ENCODE peak calls at places on chromosomes 6 and 20, in nine cellular contexts. One of them, this sample, is unnamed.

GRCh38 chr20:11790047-11790446 is 127.6 kb upstream of the BTBD3 start:
- DNase-seq in globus pallidus: no peak
- DNase-seq in OCI-LY7: no peak
- DNase-seq in endodermal cell: no peak
- DNase-seq in KG1: peak
- DNase-seq in H9: no peak
- DNase-seq in HEK293T: no peak
- DNase-seq in NAMALWA: no peak
- DNase-seq in AG09319: no peak
- DNase-seq in this sample: no peak

GRCh38 chr20:12640255-12640654 is 368.5 kb upstream of the SPTLC3 start:
- DNase-seq in AG09319: no peak
- DNase-seq in HEK293T: no peak
- DNase-seq in OCI-LY7: no peak
- DNase-seq in globus pallidus: no peak
- DNase-seq in NAMALWA: no peak
- DNase-seq in H9: no peak
- DNase-seq in KG1: no peak
- DNase-seq in endodermal cell: no peak
- DNase-seq in this sample: no peak

GRCh38 chr6:20755631-20756030 is 221.4 kb downstream of the CDKAL1 start:
- DNase-seq in endodermal cell: no peak
- DNase-seq in AG09319: no peak
- DNase-seq in NAMALWA: no peak
- DNase-seq in OCI-LY7: no peak
- DNase-seq in HEK293T: no peak
- DNase-seq in H9: no peak
- DNase-seq in globus pallidus: no peak
- DNase-seq in KG1: no peak
- DNase-seq in this sample: no peak

GRCh38 chr6:68575765-68576439 is 59.2 kb upstream of the ADGRB3 start:
- DNase-seq in H9: peak
- DNase-seq in HEK293T: peak
- DNase-seq in globus pallidus: peak
- DNase-seq in endodermal cell: peak
- DNase-seq in AG09319: no peak
- DNase-seq in KG1: no peak
- DNase-seq in OCI-LY7: no peak
- DNase-seq in NAMALWA: no peak
- DNase-seq in this sample: peak

GRCh38 chr6:153849072-153849759 is 189.8 kb upstream of the OPRM1 start:
- DNase-seq in globus pallidus: no peak
- DNase-seq in endodermal cell: no peak
- DNase-seq in H9: no peak
- DNase-seq in HEK293T: no peak
- DNase-seq in AG09319: no peak
- DNase-seq in NAMALWA: no peak
- DNase-seq in OCI-LY7: no peak
- DNase-seq in KG1: no peak
- DNase-seq in this sample: no peak

GRCh38 chr20:16968099-16968498 is 219.9 kb downstream of the OTOR start:
- DNase-seq in globus pallidus: no peak
- DNase-seq in H9: no peak
- DNase-seq in AG09319: no peak
- DNase-seq in OCI-LY7: no peak
- DNase-seq in NAMALWA: no peak
- DNase-seq in KG1: no peak
- DNase-seq in HEK293T: no peak
- DNase-seq in endodermal cell: no peak
- DNase-seq in this sample: no peak

GRCh38 chr6:16398587-16398986 is 160.2 kb downstream of the GMPR start:
- DNase-seq in endodermal cell: no peak
- DNase-seq in NAMALWA: no peak
- DNase-seq in HEK293T: no peak
- DNase-seq in AG09319: peak
- DNase-seq in KG1: no peak
- DNase-seq in H9: no peak
- DNase-seq in globus pallidus: no peak
- DNase-seq in OCI-LY7: no peak
- DNase-seq in this sample: no peak

GRCh38 chr6:93806409-93807270 is 387.3 kb upstream of the EPHA7 start:
- DNase-seq in HEK293T: no peak
- DNase-seq in KG1: no peak
- DNase-seq in endodermal cell: no peak
- DNase-seq in AG09319: no peak
- DNase-seq in OCI-LY7: no peak
- DNase-seq in NAMALWA: no peak
- DNase-seq in H9: no peak
- DNase-seq in globus pallidus: no peak
- DNase-seq in this sample: no peak

GRCh38 chr6:32830936-32831335 is 7.6 kb downstream of the TAP2 start:
- DNase-seq in NAMALWA: no peak
- DNase-seq in OCI-LY7: no peak
- DNase-seq in AG09319: no peak
- DNase-seq in H9: no peak
- DNase-seq in KG1: no peak
- DNase-seq in globus pallidus: no peak
- DNase-seq in HEK293T: no peak
- DNase-seq in endodermal cell: no peak
- DNase-seq in this sample: no peak

GRCh38 chr6:146592451-146592850 is 6.3 kb upstream of the ADGB start:
- DNase-seq in endodermal cell: no peak
- DNase-seq in globus pallidus: no peak
- DNase-seq in OCI-LY7: no peak
- DNase-seq in HEK293T: no peak
- DNase-seq in AG09319: no peak
- DNase-seq in KG1: no peak
- DNase-seq in NAMALWA: no peak
- DNase-seq in H9: no peak
- DNase-seq in this sample: no peak

GRCh38 chr6:168884050-168884645 is 369.5 kb downstream of the THBS2 start:
- DNase-seq in globus pallidus: no peak
- DNase-seq in NAMALWA: no peak
- DNase-seq in OCI-LY7: no peak
- DNase-seq in endodermal cell: no peak
- DNase-seq in KG1: no peak
- DNase-seq in H9: no peak
- DNase-seq in AG09319: no peak
- DNase-seq in HEK293T: no peak
- DNase-seq in this sample: no peak

GRCh38 chr20:6814945-6815344 is 47.5 kb downstream of the BMP2 start:
- DNase-seq in endodermal cell: no peak
- DNase-seq in OCI-LY7: no peak
- DNase-seq in HEK293T: no peak
- DNase-seq in globus pallidus: no peak
- DNase-seq in KG1: no peak
- DNase-seq in AG09319: no peak
- DNase-seq in NAMALWA: no peak
- DNase-seq in H9: no peak
- DNase-seq in this sample: no peak

GRCh38 chr20:37377346-37378081 is 31.6 kb downstream of the SRC start:
- DNase-seq in KG1: no peak
- DNase-seq in globus pallidus: no peak
- DNase-seq in HEK293T: no peak
- DNase-seq in OCI-LY7: no peak
- DNase-seq in AG09319: no peak
- DNase-seq in endodermal cell: peak
- DNase-seq in H9: no peak
- DNase-seq in NAMALWA: no peak
- DNase-seq in this sample: no peak

GRCh38 chr20:49560646-49561045 is 7.3 kb downstream of the PTGIS start:
- DNase-seq in OCI-LY7: no peak
- DNase-seq in AG09319: no peak
- DNase-seq in H9: no peak
- DNase-seq in globus pallidus: no peak
- DNase-seq in endodermal cell: peak
- DNase-seq in NAMALWA: no peak
- DNase-seq in HEK293T: no peak
- DNase-seq in KG1: no peak
- DNase-seq in this sample: no peak

GRCh38 chr20:25038591-25039015 is 19.3 kb downstream of the ACSS1 start:
- DNase-seq in AG09319: no peak
- DNase-seq in H9: no peak
- DNase-seq in NAMALWA: no peak
- DNase-seq in OCI-LY7: no peak
- DNase-seq in endodermal cell: no peak
- DNase-seq in globus pallidus: no peak
- DNase-seq in HEK293T: no peak
- DNase-seq in KG1: no peak
- DNase-seq in this sample: no peak

GRCh38 chr6:31490115-31490873 is 7.7 kb upstream of the MICB start:
- DNase-seq in globus pallidus: no peak
- DNase-seq in AG09319: no peak
- DNase-seq in OCI-LY7: no peak
- DNase-seq in H9: peak
- DNase-seq in HEK293T: no peak
- DNase-seq in NAMALWA: no peak
- DNase-seq in KG1: no peak
- DNase-seq in endodermal cell: peak
- DNase-seq in this sample: no peak

GRCh38 chr6:154868143-154868594 is 126.9 kb upstream of the TIAM2 start:
- DNase-seq in OCI-LY7: peak
- DNase-seq in HEK293T: peak
- DNase-seq in AG09319: no peak
- DNase-seq in KG1: no peak
- DNase-seq in NAMALWA: peak
- DNase-seq in endodermal cell: no peak
- DNase-seq in H9: no peak
- DNase-seq in globus pallidus: peak
- DNase-seq in this sample: peak

GRCh38 chr20:48321271-48321670 is 506.5 kb downstream of the PREX1 start:
- DNase-seq in H9: no peak
- DNase-seq in globus pallidus: no peak
- DNase-seq in NAMALWA: no peak
- DNase-seq in HEK293T: no peak
- DNase-seq in endodermal cell: peak
- DNase-seq in AG09319: no peak
- DNase-seq in OCI-LY7: no peak
- DNase-seq in KG1: no peak
- DNase-seq in this sample: peak

GRCh38 chr20:38001981-38002380 is 31.3 kb downstream of the TTI1 start:
- DNase-seq in globus pallidus: no peak
- DNase-seq in H9: no peak
- DNase-seq in HEK293T: no peak
- DNase-seq in NAMALWA: no peak
- DNase-seq in endodermal cell: no peak
- DNase-seq in KG1: no peak
- DNase-seq in OCI-LY7: no peak
- DNase-seq in AG09319: no peak
- DNase-seq in this sample: no peak

GRCh38 chr6:79635179-79635578 is 4.0 kb downstream of the SH3BGRL2 start:
- DNase-seq in globus pallidus: no peak
- DNase-seq in OCI-LY7: no peak
- DNase-seq in NAMALWA: no peak
- DNase-seq in KG1: no peak
- DNase-seq in H9: no peak
- DNase-seq in HEK293T: no peak
- DNase-seq in AG09319: no peak
- DNase-seq in endodermal cell: no peak
- DNase-seq in this sample: no peak

GRCh38 chr20:60108397-60108796 is 150.2 kb downstream of the CDH26 start:
- DNase-seq in KG1: no peak
- DNase-seq in globus pallidus: no peak
- DNase-seq in NAMALWA: no peak
- DNase-seq in OCI-LY7: no peak
- DNase-seq in HEK293T: no peak
- DNase-seq in endodermal cell: no peak
- DNase-seq in AG09319: no peak
- DNase-seq in H9: no peak
- DNase-seq in this sample: peak

GRCh38 chr20:49420811-49421295 is 61.6 kb downstream of the KCNB1 start:
- DNase-seq in KG1: no peak
- DNase-seq in OCI-LY7: no peak
- DNase-seq in globus pallidus: no peak
- DNase-seq in AG09319: no peak
- DNase-seq in H9: no peak
- DNase-seq in NAMALWA: no peak
- DNase-seq in endodermal cell: no peak
- DNase-seq in HEK293T: no peak
- DNase-seq in this sample: no peak

GRCh38 chr6:126625019-126625418 is 285.1 kb downstream of the CENPW start:
- DNase-seq in OCI-LY7: no peak
- DNase-seq in AG09319: no peak
- DNase-seq in endodermal cell: peak
- DNase-seq in NAMALWA: no peak
- DNase-seq in HEK293T: no peak
- DNase-seq in H9: no peak
- DNase-seq in globus pallidus: no peak
- DNase-seq in KG1: no peak
- DNase-seq in this sample: peak

GRCh38 chr20:35133735-35134134 is 13.4 kb downstream of the EDEM2 start:
- DNase-seq in NAMALWA: no peak
- DNase-seq in OCI-LY7: no peak
- DNase-seq in HEK293T: no peak
- DNase-seq in AG09319: no peak
- DNase-seq in KG1: no peak
- DNase-seq in globus pallidus: no peak
- DNase-seq in endodermal cell: no peak
- DNase-seq in H9: no peak
- DNase-seq in this sample: no peak

GRCh38 chr20:43925215-43925614 is 10.6 kb downstream of the TOX2 start:
- DNase-seq in globus pallidus: no peak
- DNase-seq in endodermal cell: no peak
- DNase-seq in H9: no peak
- DNase-seq in KG1: no peak
- DNase-seq in HEK293T: no peak
- DNase-seq in AG09319: no peak
- DNase-seq in NAMALWA: no peak
- DNase-seq in OCI-LY7: no peak
- DNase-seq in this sample: peak

GRCh38 chr6:136659991-136660499 is 109.8 kb upstream of the MAP7 start:
- DNase-seq in H9: no peak
- DNase-seq in endodermal cell: no peak
- DNase-seq in AG09319: no peak
- DNase-seq in NAMALWA: no peak
- DNase-seq in OCI-LY7: no peak
- DNase-seq in HEK293T: no peak
- DNase-seq in globus pallidus: no peak
- DNase-seq in KG1: no peak
- DNase-seq in this sample: no peak

GRCh38 chr6:95383878-95384277 is 193.5 kb upstream of the MANEA start:
- DNase-seq in endodermal cell: no peak
- DNase-seq in HEK293T: no peak
- DNase-seq in OCI-LY7: no peak
- DNase-seq in AG09319: no peak
- DNase-seq in KG1: no peak
- DNase-seq in globus pallidus: no peak
- DNase-seq in H9: no peak
- DNase-seq in NAMALWA: no peak
- DNase-seq in this sample: no peak

This sample was measured in SJCRH30.